ENCODE peak calls at places on chromosomes 1 and 21, in eight cellular contexts. One of them, this sample, is unnamed.

GRCh38 chr1:10943041-10943440 is 69.4 kb upstream of the TARDBP start:
- DNase-seq in pancreas: no peak
- DNase-seq in gastrocnemius medialis: no peak
- DNase-seq in psoas muscle: peak; percentile 30
- DNase-seq in fibroblast of the aortic adventitia: no peak
- DNase-seq in CD8-positive, alpha-beta T cell: no peak
- DNase-seq in aorta: no peak
- DNase-seq in uterus: no peak
- DNase-seq in this sample: no peak

GRCh38 chr1:85427358-85427757 is 37.6 kb downstream of the DDAH1 start:
- DNase-seq in uterus: no peak
- DNase-seq in CD8-positive, alpha-beta T cell: no peak
- DNase-seq in psoas muscle: no peak
- DNase-seq in pancreas: no peak
- DNase-seq in gastrocnemius medialis: peak; percentile 24
- DNase-seq in aorta: no peak
- DNase-seq in fibroblast of the aortic adventitia: peak; percentile 21
- DNase-seq in this sample: no peak

GRCh38 chr1:183562701-183563100 is 27.6 kb downstream of the NCF2 start:
- DNase-seq in CD8-positive, alpha-beta T cell: no peak
- DNase-seq in gastrocnemius medialis: no peak
- DNase-seq in fibroblast of the aortic adventitia: no peak
- DNase-seq in psoas muscle: no peak
- DNase-seq in aorta: no peak
- DNase-seq in uterus: no peak
- DNase-seq in pancreas: no peak
- DNase-seq in this sample: no peak

GRCh38 chr1:2242814-2243725 is 15.0 kb downstream of the SKI start:
- DNase-seq in CD8-positive, alpha-beta T cell: no peak
- DNase-seq in aorta: no peak
- DNase-seq in gastrocnemius medialis: no peak
- DNase-seq in fibroblast of the aortic adventitia: no peak
- DNase-seq in pancreas: no peak
- DNase-seq in uterus: no peak
- DNase-seq in psoas muscle: no peak
- DNase-seq in this sample: no peak

GRCh38 chr1:41806472-41807155 is 112.1 kb downstream of the HIVEP3 start:
- DNase-seq in uterus: no peak
- DNase-seq in fibroblast of the aortic adventitia: no peak
- DNase-seq in CD8-positive, alpha-beta T cell: no peak
- DNase-seq in gastrocnemius medialis: no peak
- DNase-seq in psoas muscle: no peak
- DNase-seq in pancreas: no peak
- DNase-seq in aorta: no peak
- DNase-seq in this sample: no peak

GRCh38 chr1:87956072-87956471 is 627.4 kb downstream of the LMO4 start:
- DNase-seq in uterus: peak; percentile 27
- DNase-seq in CD8-positive, alpha-beta T cell: no peak
- DNase-seq in gastrocnemius medialis: no peak
- DNase-seq in fibroblast of the aortic adventitia: peak; percentile 97
- DNase-seq in psoas muscle: peak; percentile 67
- DNase-seq in pancreas: no peak
- DNase-seq in aorta: peak; percentile 86
- DNase-seq in this sample: peak; percentile 97

GRCh38 chr21:42734323-42734971 is 81.0 kb downstream of the PDE9A start:
- DNase-seq in pancreas: no peak
- DNase-seq in CD8-positive, alpha-beta T cell: no peak
- DNase-seq in aorta: no peak
- DNase-seq in psoas muscle: no peak
- DNase-seq in uterus: no peak
- DNase-seq in fibroblast of the aortic adventitia: no peak
- DNase-seq in gastrocnemius medialis: no peak
- DNase-seq in this sample: no peak

GRCh38 chr1:15799928-15800835 is 7.3 kb downstream of the UQCRHL start:
- DNase-seq in pancreas: peak; percentile 74
- DNase-seq in fibroblast of the aortic adventitia: peak; percentile 50
- DNase-seq in aorta: no peak
- DNase-seq in uterus: no peak
- DNase-seq in CD8-positive, alpha-beta T cell: no peak
- DNase-seq in gastrocnemius medialis: no peak
- DNase-seq in psoas muscle: no peak
- DNase-seq in this sample: peak; percentile 89

GRCh38 chr1:203361843-203362524 is 11.1 kb upstream of the FMOD start:
- DNase-seq in psoas muscle: no peak
- DNase-seq in CD8-positive, alpha-beta T cell: no peak
- DNase-seq in uterus: no peak
- DNase-seq in fibroblast of the aortic adventitia: peak; percentile 34
- DNase-seq in aorta: no peak
- DNase-seq in gastrocnemius medialis: no peak
- DNase-seq in pancreas: no peak
- DNase-seq in this sample: peak; percentile 49

GRCh38 chr1:18721066-18721465 is 90.4 kb downstream of the PAX7 start:
- DNase-seq in psoas muscle: no peak
- DNase-seq in uterus: no peak
- DNase-seq in gastrocnemius medialis: no peak
- DNase-seq in fibroblast of the aortic adventitia: no peak
- DNase-seq in CD8-positive, alpha-beta T cell: no peak
- DNase-seq in pancreas: no peak
- DNase-seq in aorta: no peak
- DNase-seq in this sample: no peak
- H3K4me3 ChIP-seq in psoas muscle: no peak overlapping the region
- H3K4me3 ChIP-seq in uterus: no peak overlapping the region
- H3K4me3 ChIP-seq in gastrocnemius medialis: no peak overlapping the region
- H3K4me3 ChIP-seq in fibroblast of the aortic adventitia: no peak overlapping the region
- H3K4me3 ChIP-seq in CD8-positive, alpha-beta T cell: no peak overlapping the region
- H3K4me3 ChIP-seq in pancreas: no peak overlapping the region
- H3K4me3 ChIP-seq in aorta: no peak overlapping the region
- H3K4me3 ChIP-seq in this sample: no peak overlapping the region

GRCh38 chr1:152410599-152410998 is 3.5 kb downstream of the CRNN start:
- DNase-seq in aorta: no peak
- DNase-seq in CD8-positive, alpha-beta T cell: no peak
- DNase-seq in fibroblast of the aortic adventitia: peak; percentile 26
- DNase-seq in pancreas: no peak
- DNase-seq in gastrocnemius medialis: no peak
- DNase-seq in uterus: no peak
- DNase-seq in psoas muscle: no peak
- DNase-seq in this sample: no peak
- H3K4me3 ChIP-seq in aorta: no peak overlapping the region
- H3K4me3 ChIP-seq in CD8-positive, alpha-beta T cell: no peak overlapping the region
- H3K4me3 ChIP-seq in fibroblast of the aortic adventitia: no peak overlapping the region
- H3K4me3 ChIP-seq in pancreas: no peak overlapping the region
- H3K4me3 ChIP-seq in gastrocnemius medialis: no peak overlapping the region
- H3K4me3 ChIP-seq in uterus: no peak overlapping the region
- H3K4me3 ChIP-seq in psoas muscle: no peak overlapping the region
- H3K4me3 ChIP-seq in this sample: no peak overlapping the region

DNA sequence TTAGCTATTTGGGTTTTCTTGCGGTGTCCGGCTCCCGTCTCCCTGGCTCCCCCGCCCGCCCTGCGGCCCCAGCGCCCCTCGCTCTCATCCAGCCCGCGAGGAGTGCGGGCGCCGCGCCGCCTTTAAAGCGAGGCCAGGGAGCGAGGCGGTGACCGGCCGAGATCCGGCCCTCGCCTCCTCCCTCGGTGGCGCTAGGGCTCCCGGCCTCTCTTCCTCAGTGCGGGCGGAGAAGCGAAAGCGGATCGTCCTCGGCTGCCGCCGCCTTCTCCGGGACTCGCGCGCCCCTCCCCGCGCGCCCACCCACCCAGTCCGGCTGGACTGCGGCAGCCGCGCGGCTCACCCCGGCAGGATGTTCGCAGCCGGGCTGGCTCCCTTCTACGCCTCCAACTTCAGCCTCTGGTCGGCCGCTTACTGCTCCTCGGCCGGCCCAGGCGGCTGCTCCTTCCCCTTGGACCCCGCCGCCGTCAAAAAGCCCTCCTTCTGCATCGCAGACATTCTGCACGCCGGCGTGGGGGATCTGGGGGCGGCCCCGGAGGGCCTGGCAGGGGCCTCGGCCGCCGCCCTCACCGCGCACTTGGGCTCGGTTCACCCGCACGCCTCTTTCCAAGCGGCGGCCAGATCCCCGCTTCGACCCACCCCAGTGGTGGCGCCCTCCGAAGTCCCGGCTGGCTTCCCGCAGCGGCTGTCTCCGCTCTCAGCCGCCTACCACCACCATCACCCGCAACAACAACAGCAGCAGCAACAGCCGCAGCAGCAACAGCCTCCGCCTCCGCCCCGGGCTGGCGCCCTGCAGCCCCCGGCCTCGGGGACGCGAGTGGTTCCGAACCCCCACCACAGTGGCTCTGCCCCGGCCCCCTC is 495 bp downstream of the HLX start:
- DNase-seq in gastrocnemius medialis: no peak
- DNase-seq in fibroblast of the aortic adventitia: peak; percentile 45
- DNase-seq in uterus: peak; percentile 49
- DNase-seq in pancreas: peak; percentile 80
- DNase-seq in CD8-positive, alpha-beta T cell: no peak
- DNase-seq in psoas muscle: peak; percentile 77
- DNase-seq in aorta: peak; percentile 87
- DNase-seq in this sample: peak; percentile 24
- H3K4me3 ChIP-seq in gastrocnemius medialis: peak overlapping the region; percentile 70
- H3K4me3 ChIP-seq in fibroblast of the aortic adventitia: peak overlapping the region; percentile 85
- H3K4me3 ChIP-seq in uterus: peak overlapping the region; percentile 39
- H3K4me3 ChIP-seq in pancreas: peak overlapping the region; percentile 69
- H3K4me3 ChIP-seq in CD8-positive, alpha-beta T cell: peak overlapping the region; percentile 37
- H3K4me3 ChIP-seq in psoas muscle: peak overlapping the region; percentile 100
- H3K4me3 ChIP-seq in aorta: peak overlapping the region; percentile 72
- H3K4me3 ChIP-seq in this sample: peak overlapping the region; percentile 23

DNA sequence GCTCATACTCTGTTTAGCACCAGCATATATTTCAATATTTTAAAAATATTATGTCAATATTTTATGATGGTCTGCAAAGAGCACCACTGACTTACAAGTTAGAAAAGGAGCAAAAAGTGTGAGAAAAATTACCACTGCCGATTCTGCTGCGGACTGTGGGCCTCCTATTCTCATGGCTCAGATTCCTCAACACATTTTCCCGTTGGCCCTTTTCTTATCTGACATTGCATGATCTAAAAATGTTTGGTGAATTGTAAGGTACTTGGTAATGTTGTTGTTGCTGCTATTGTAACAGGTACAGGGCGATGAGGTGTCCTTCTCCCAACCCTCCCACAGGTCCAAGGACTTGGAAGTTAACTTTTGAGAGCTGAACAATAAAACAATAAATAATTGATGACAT is 737 bp downstream of the C1orf162 start:
- DNase-seq in psoas muscle: no peak
- DNase-seq in CD8-positive, alpha-beta T cell: no peak
- DNase-seq in aorta: no peak
- DNase-seq in uterus: no peak
- DNase-seq in gastrocnemius medialis: no peak
- DNase-seq in fibroblast of the aortic adventitia: no peak
- DNase-seq in pancreas: no peak
- DNase-seq in this sample: no peak
- H3K4me3 ChIP-seq in psoas muscle: peak overlapping the region; percentile 43
- H3K4me3 ChIP-seq in CD8-positive, alpha-beta T cell: peak overlapping the region; percentile 59
- H3K4me3 ChIP-seq in aorta: peak overlapping the region; percentile 26
- H3K4me3 ChIP-seq in uterus: no peak overlapping the region
- H3K4me3 ChIP-seq in gastrocnemius medialis: peak overlapping the region; percentile 30
- H3K4me3 ChIP-seq in fibroblast of the aortic adventitia: no peak overlapping the region
- H3K4me3 ChIP-seq in pancreas: no peak overlapping the region
- H3K4me3 ChIP-seq in this sample: no peak overlapping the region

This sample was measured in epithelial cell of esophagus.